ENCODE peak calls at places on chromosomes 5 and 9, in five cellular contexts. One of them, this sample, is unnamed. For H3K27me3, the result is how much of the 10 kb centered on the place peaks cover.

GRCh38 chr5:38060354-38060753 is 198.0 kb upstream of the EGFLAM start:
- DNase-seq in body of pancreas: no peak
- DNase-seq in cardiac muscle cell: peak
- DNase-seq in upper lobe of left lung: no peak
- DNase-seq in IMR-90: peak
- DNase-seq in this sample: no peak

GRCh38 chr5:107985144-107985543 is 314.4 kb upstream of the EFNA5 start:
- DNase-seq in IMR-90: no peak
- DNase-seq in body of pancreas: peak
- DNase-seq in upper lobe of left lung: peak
- DNase-seq in cardiac muscle cell: peak
- DNase-seq in this sample: no peak

GRCh38 chr5:127396490-127397155 is 106.0 kb downstream of the MEGF10 start:
- DNase-seq in upper lobe of left lung: no peak
- DNase-seq in IMR-90: no peak
- DNase-seq in body of pancreas: no peak
- DNase-seq in cardiac muscle cell: no peak
- DNase-seq in this sample: no peak

GRCh38 chr9:21728781-21729180 is 73.7 kb upstream of the MTAP start:
- DNase-seq in cardiac muscle cell: peak
- DNase-seq in IMR-90: peak
- DNase-seq in upper lobe of left lung: no peak
- DNase-seq in body of pancreas: no peak
- DNase-seq in this sample: no peak

GRCh38 chr5:177495243-177496060 is 2.0 kb downstream of the PDLIM7 start:
- DNase-seq in body of pancreas: no peak
- DNase-seq in IMR-90: peak
- DNase-seq in upper lobe of left lung: peak
- DNase-seq in cardiac muscle cell: peak
- DNase-seq in this sample: no peak

GRCh38 chr5:73263001-73263710 is 90.2 kb downstream of the TMEM174 start:
- DNase-seq in upper lobe of left lung: no peak
- DNase-seq in IMR-90: no peak
- DNase-seq in cardiac muscle cell: no peak
- DNase-seq in body of pancreas: no peak
- DNase-seq in this sample: no peak

GRCh38 chr9:121698627-121699270 is 47.3 kb downstream of the DAB2IP start:
- DNase-seq in body of pancreas: peak
- DNase-seq in IMR-90: no peak
- DNase-seq in upper lobe of left lung: no peak
- DNase-seq in cardiac muscle cell: peak
- DNase-seq in this sample: no peak

GRCh38 chr9:111601237-111602018 is 2.0 kb upstream of the PTGR1 start:
- DNase-seq in upper lobe of left lung: no peak
- DNase-seq in cardiac muscle cell: peak
- DNase-seq in body of pancreas: no peak
- DNase-seq in IMR-90: peak
- DNase-seq in this sample: no peak

GRCh38 chr9:113687680-113688371 is 188.3 kb upstream of the ZNF618 start:
- DNase-seq in cardiac muscle cell: peak
- DNase-seq in upper lobe of left lung: no peak
- DNase-seq in IMR-90: no peak
- DNase-seq in body of pancreas: no peak
- DNase-seq in this sample: no peak

GRCh38 chr5:87268970-87269377 is 1.3 kb downstream of the RASA1 start:
- DNase-seq in cardiac muscle cell: no peak
- DNase-seq in body of pancreas: no peak
- DNase-seq in upper lobe of left lung: no peak
- DNase-seq in IMR-90: no peak
- DNase-seq in this sample: no peak

DNA sequence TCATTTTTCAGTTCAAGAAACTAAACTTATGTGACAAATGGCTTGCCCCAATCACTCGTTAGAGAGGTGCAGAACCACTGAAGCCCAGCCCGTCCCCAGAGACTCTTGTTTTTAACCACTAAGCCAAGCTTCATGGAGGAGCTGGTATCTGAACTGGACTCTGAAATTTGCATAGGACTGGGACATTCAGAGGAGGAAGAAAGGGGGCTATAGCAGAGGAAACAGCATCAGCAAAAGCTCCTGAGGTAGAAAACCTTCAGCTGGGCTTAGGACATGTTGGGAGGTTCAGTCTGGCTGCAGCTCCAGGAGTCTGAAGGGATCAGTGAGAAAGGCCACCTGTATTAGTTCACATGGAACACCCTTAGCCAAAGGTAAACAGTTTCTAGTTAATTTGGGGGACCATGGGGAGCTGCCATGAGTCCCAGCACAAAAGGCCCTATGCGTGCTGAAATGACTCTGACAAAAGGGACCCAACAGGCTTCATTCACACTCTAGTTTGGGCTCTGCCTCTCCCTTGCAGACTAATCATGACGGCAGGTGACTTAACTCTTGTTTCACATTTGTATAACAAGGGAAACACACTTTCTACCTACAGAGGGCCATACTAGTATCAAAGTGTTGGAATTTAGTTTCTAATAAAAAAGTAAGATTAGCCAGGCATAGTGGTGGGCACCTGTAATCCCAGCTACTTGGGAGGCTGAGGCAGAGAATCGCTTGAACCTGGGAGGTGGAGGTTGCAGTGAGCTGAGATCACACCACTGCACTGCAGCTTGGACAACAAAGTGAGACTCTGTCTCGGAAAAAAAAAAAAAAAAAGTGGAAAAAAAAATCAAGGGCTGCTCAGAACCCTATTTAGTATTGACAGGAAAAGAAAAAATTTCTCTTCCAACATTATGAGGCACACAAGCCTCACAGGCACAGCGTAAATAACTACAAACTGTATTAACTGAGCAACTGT is 10.2 kb downstream of the FBXO10 start:
- DNase-seq in IMR-90: no peak
- DNase-seq in cardiac muscle cell: no peak
- DNase-seq in body of pancreas: peak
- DNase-seq in upper lobe of left lung: no peak
- DNase-seq in this sample: peak
- H3K4me3 ChIP-seq in IMR-90: no peak
- H3K4me3 ChIP-seq in cardiac muscle cell: no peak
- H3K4me3 ChIP-seq in body of pancreas: no peak
- H3K4me3 ChIP-seq in upper lobe of left lung: no peak
- H3K4me3 ChIP-seq in this sample: peak

GRCh38 chr9:95349109-95350038 is 31.9 kb upstream of the FANCC start:
- DNase-seq in cardiac muscle cell: peak
- DNase-seq in body of pancreas: no peak
- DNase-seq in upper lobe of left lung: no peak
- DNase-seq in IMR-90: no peak
- DNase-seq in this sample: no peak
- TF ChIP-seq CTCF in cardiac muscle cell: no peak
- TF ChIP-seq CTCF in body of pancreas: no peak
- TF ChIP-seq CTCF in upper lobe of left lung: no peak
- TF ChIP-seq CTCF in IMR-90: no peak
- TF ChIP-seq CTCF in this sample: no peak

GRCh38 chr9:16246785-16247184 is 623.7 kb downstream of the BNC2 start:
- DNase-seq in upper lobe of left lung: no peak
- DNase-seq in body of pancreas: no peak
- DNase-seq in cardiac muscle cell: peak
- DNase-seq in IMR-90: no peak
- DNase-seq in this sample: no peak

GRCh38 chr9:16248816-16249215 is 621.7 kb downstream of the BNC2 start:
- DNase-seq in body of pancreas: no peak
- DNase-seq in IMR-90: no peak
- DNase-seq in upper lobe of left lung: no peak
- DNase-seq in cardiac muscle cell: no peak
- DNase-seq in this sample: no peak

GRCh38 chr9:16243798-16244197 is 626.7 kb downstream of the BNC2 start:
- DNase-seq in body of pancreas: no peak
- DNase-seq in upper lobe of left lung: no peak
- DNase-seq in cardiac muscle cell: no peak
- DNase-seq in IMR-90: no peak
- DNase-seq in this sample: no peak

GRCh38 chr9:16245756-16246440 is 624.6 kb downstream of the BNC2 start:
- DNase-seq in upper lobe of left lung: no peak
- DNase-seq in IMR-90: peak
- DNase-seq in cardiac muscle cell: peak
- DNase-seq in body of pancreas: no peak
- DNase-seq in this sample: no peak

DNA sequence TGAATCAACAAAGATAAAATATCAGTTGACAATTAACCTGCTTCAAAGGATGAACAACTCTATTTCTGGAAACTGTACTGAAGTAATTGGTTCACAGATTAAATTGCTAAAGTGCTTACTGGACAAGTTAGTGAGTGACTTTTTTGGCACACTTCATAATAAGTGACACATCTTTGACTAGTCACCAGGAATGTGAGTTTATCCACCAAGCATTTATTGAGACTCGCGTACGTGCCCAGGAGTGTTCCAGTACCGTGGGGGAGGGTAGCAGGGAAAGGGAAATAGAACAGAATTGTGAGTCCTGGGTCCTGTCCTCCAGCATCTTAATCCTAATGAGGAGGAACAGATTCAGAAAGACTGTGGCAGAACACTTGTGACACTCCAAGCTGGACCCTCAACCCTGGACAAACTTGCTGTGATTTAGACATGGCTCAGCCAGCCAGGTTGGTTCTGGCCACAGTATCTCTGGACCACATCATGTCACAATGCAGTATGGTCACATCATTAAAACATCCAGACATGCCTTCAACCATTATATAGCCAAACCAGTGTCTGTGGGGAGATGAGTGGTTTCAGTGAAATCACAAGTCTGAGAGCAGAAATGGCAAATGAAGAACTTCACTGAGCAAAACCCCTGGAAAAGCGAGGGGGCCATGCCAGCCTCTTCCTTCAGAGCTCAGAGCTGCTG is 623.1 kb downstream of the BNC2 start:
- DNase-seq in IMR-90: peak
- DNase-seq in cardiac muscle cell: peak
- DNase-seq in body of pancreas: no peak
- DNase-seq in upper lobe of left lung: no peak
- DNase-seq in this sample: no peak
- H3K27me3 ChIP-seq in IMR-90: under half
- H3K27me3 ChIP-seq in cardiac muscle cell: under half
- H3K27me3 ChIP-seq in body of pancreas: under half
- H3K27me3 ChIP-seq in upper lobe of left lung: under half
- H3K27me3 ChIP-seq in this sample: under half

DNA sequence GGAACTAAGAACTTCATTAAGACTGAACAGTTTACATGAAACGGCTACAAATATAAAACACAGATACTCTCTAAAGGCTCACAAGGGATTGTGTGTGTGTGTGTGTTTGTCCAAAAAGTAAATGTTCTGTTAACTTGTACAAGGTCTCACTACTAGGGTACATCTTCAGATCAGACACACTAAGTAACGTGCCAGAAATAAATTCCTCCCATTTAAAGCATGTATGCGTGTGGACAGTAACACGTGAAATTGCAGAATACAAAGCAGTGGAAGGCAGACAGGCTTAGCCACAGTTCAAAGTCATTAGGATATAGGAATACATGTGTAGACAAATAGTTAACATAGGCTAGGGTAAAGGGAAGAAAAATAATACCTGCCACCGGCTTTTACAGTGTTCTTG is 1.8 kb downstream of the BNC2 start:
- DNase-seq in cardiac muscle cell: peak
- DNase-seq in body of pancreas: no peak
- DNase-seq in upper lobe of left lung: no peak
- DNase-seq in IMR-90: peak
- DNase-seq in this sample: no peak
- H3K4me3 ChIP-seq in cardiac muscle cell: no peak
- H3K4me3 ChIP-seq in body of pancreas: no peak
- H3K4me3 ChIP-seq in upper lobe of left lung: peak
- H3K4me3 ChIP-seq in IMR-90: peak
- H3K4me3 ChIP-seq in this sample: no peak

GRCh38 chr9:134286513-134287245 is 39.6 kb upstream of the RXRA start:
- DNase-seq in body of pancreas: no peak
- DNase-seq in cardiac muscle cell: no peak
- DNase-seq in IMR-90: no peak
- DNase-seq in upper lobe of left lung: no peak
- DNase-seq in this sample: no peak
- TF ChIP-seq CTCF in body of pancreas: no peak
- TF ChIP-seq CTCF in cardiac muscle cell: no peak
- TF ChIP-seq CTCF in IMR-90: no peak
- TF ChIP-seq CTCF in upper lobe of left lung: no peak
- TF ChIP-seq CTCF in this sample: no peak